ENCODE peak calls at places on chromosomes 7 and 10, in seven cellular contexts. K is G401; S is HEK293T; D is GM19239; R is CD4-positive, alpha-beta T cell; O is RCC 7860; F is islet precursor cell. L is an unnamed sample.

GRCh38 chr10:125155669-125156068 is 4.7 kb downstream of the CTBP2 start:
- DNase-seq in K (no peak), S (no peak), D (no peak), R (no peak), O (no peak), F (no peak), L (no peak)

GRCh38 chr7:41732279-41733062 is 29.6 kb upstream of the INHBA start:
- DNase-seq in K (no peak), S (no peak), D (no peak), R (no peak), O (no peak), F (no peak), L (peak)

GRCh38 chr7:155899596-155899995 is 87.3 kb upstream of the SHH start:
- DNase-seq in K (no peak), S (no peak), D (no peak), R (no peak), O (no peak), F (no peak), L (no peak)

GRCh38 chr10:47107226-47107625 is 192.8 kb upstream of the GDF10 start:
- DNase-seq in K (no peak), S (no peak), D (no peak), R (no peak), O (no peak), F (no peak), L (no peak)

GRCh38 chr7:16587785-16588184 is 57.8 kb downstream of the ANKMY2 start:
- DNase-seq in K (peak), S (no peak), D (no peak), R (no peak), O (no peak), F (no peak), L (peak)

GRCh38 chr10:61475449-61475873 is 22.3 kb upstream of the TMEM26 start:
- DNase-seq in K (no peak), S (peak), D (no peak), R (no peak), O (no peak), F (no peak), L (no peak)

GRCh38 chr10:20573924-20574323 is 323.2 kb downstream of the NEBL start:
- DNase-seq in K (no peak), S (no peak), D (no peak), R (no peak), O (no peak), F (no peak), L (no peak)

GRCh38 chr10:77461636-77462296 is 175.8 kb downstream of the KCNMA1 start:
- DNase-seq in K (no peak), S (no peak), D (no peak), R (no peak), O (no peak), F (peak), L (no peak)

GRCh38 chr7:149727541-149728476 is 45.6 kb downstream of the ZNF467 start:
- DNase-seq in K (no peak), S (no peak), D (no peak), R (no peak), O (no peak), F (peak), L (no peak)

GRCh38 chr10:98424308-98425254 is 9.6 kb upstream of the PYROXD2 start:
- DNase-seq in K (no peak), S (no peak), D (no peak), R (no peak), O (no peak), F (peak), L (peak)

GRCh38 chr10:15244635-15245197 is 76.2 kb upstream of the NMT2 start:
- DNase-seq in K (no peak), S (no peak), D (no peak), R (no peak), O (no peak), F (no peak), L (no peak)

GRCh38 chr7:94654764-94655561 is 970 bp downstream of the SGCE start:
- DNase-seq in K (peak), S (peak), D (no peak), R (no peak), O (peak), F (peak), L (peak)